ENCODE peak calls at places on chromosomes 2 and 18, in eight cellular contexts. V is GM12891, M is lower leg skin, A is endothelial cell of umbilical vein, X is body of pancreas, P is breast epithelium, H is A549, S is tibial nerve. I is an unnamed sample.

GRCh38 chr2:240140920-240141319 is 462 bp upstream of the OTOS start:
- DNase-seq in M (peak), S (no peak), P (peak), V (no peak), H (no peak), A (no peak), X (no peak), I (no peak)

GRCh38 chr18:45962866-45963265 is 4.3 kb downstream of the EPG5 start:
- DNase-seq in H (no peak), S (no peak), X (no peak), M (no peak), P (no peak), A (no peak), V (no peak), I (peak)

GRCh38 chr18:75801178-75801577 is 373.7 kb upstream of the SMIM21 start:
- DNase-seq in P (no peak), S (no peak), V (no peak), X (no peak), A (no peak), M (no peak), H (no peak), I (no peak)

GRCh38 chr18:7388752-7389151 is 157.9 kb downstream of the LRRC30 start:
- DNase-seq in V (no peak), P (no peak), A (no peak), X (no peak), H (no peak), M (no peak), S (no peak), I (no peak)

GRCh38 chr2:71358931-71359671 is 27.5 kb downstream of the ZNF638 start:
- DNase-seq in H (no peak), V (no peak), M (no peak), X (no peak), S (no peak), A (no peak), P (no peak), I (peak)

GRCh38 chr18:70333757-70334156 is 44.9 kb downstream of the SOCS6 start:
- DNase-seq in S (no peak), V (no peak), H (peak), M (no peak), A (no peak), X (no peak), P (no peak), I (peak)

GRCh38 chr2:236872971-236873370 is 212.7 kb upstream of the COPS8 start:
- DNase-seq in X (no peak), S (no peak), H (no peak), P (no peak), M (peak), V (no peak), A (no peak), I (no peak)

GRCh38 chr2:121128741-121129659 is 156.0 kb downstream of the TFCP2L1 start:
- DNase-seq in S (peak), X (peak), A (peak), V (no peak), H (peak), M (no peak), P (no peak), I (no peak)

GRCh38 chr2:176774768-176775453 is 437.7 kb upstream of the HNRNPA3 start:
- DNase-seq in H (no peak), S (no peak), V (no peak), P (no peak), X (no peak), A (peak), M (no peak), I (no peak)

GRCh38 chr18:27785815-27786537 is 391.0 kb downstream of the CDH2 start:
- DNase-seq in A (no peak), X (no peak), H (no peak), S (no peak), M (no peak), P (no peak), V (no peak), I (no peak)

DNA sequence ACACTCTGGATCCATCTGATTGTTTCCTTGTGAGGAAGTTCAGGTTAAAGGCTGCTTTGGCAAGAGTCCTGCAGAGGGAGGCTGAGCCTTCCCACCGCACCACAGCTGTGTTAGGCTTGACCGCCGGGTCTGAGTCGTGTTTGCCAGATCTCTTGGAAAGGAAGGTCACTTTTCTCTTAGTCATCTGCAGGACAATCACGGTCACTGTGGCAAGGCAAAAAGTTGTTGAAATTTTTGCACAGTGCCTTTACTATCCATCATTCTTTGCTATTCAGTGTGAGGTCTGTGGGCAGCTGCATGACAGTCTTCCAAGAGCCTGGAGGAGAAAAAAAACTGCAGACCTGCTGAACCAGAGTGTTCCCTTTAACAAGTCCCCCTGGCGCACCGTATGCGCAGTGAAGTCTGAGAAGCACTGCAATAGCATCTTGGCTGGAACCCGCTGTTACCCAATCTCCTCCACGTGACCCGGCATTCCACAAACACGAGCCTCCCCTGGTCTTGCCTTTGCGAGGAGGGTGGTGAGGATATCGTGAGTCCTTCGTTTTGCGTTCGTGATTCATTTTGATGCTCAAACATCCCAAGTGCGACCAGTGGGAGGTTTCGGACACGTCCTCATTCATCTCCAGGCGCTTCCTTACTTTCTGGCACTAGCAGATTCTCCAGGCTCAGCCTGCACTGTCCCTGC is 23.0 kb downstream of the BIN1 start:
- DNase-seq in M (peak), P (peak), A (peak), V (no peak), H (no peak), S (peak), X (peak), I (peak)
- TF ChIP-seq POLR2A in M (no peak), P (no peak), A (peak), V (no peak), H (no peak), S (peak), X (no peak), I (no peak)

GRCh38 chr2:15560988-15561573 is at the start of gene NBAS:
- DNase-seq in A (peak), S (peak), M (peak), V (peak), P (peak), H (peak), X (peak), I (peak)
- TF ChIP-seq POLR2A in A (peak), S (peak), M (no peak), V (peak), P (no peak), H (peak), X (no peak), I (peak)

GRCh38 chr2:241355983-241356870 is at the start of gene FARP2:
- DNase-seq in S (peak), P (peak), M (peak), A (peak), X (peak), V (peak), H (peak), I (peak)
- TF ChIP-seq POLR2A in S (peak), P (no peak), M (no peak), A (peak), X (peak), V (peak), H (peak), I (peak)

GRCh38 chr18:12943200-12943599 is 4.6 kb upstream of the SEH1L start:
- DNase-seq in V (no peak), S (no peak), H (no peak), X (no peak), P (no peak), A (no peak), M (no peak), I (no peak)

GRCh38 chr18:12948055-12948804 is 419 bp downstream of the SEH1L start:
- DNase-seq in H (peak), A (peak), X (peak), M (peak), V (peak), P (peak), S (peak), I (peak)

GRCh38 chr18:12947355-12948054 is at the start of gene SEH1L:
- DNase-seq in M (peak), P (peak), S (peak), X (peak), V (peak), A (peak), H (peak), I (peak)

GRCh38 chr18:12944724-12945123 is 3.1 kb upstream of the SEH1L start:
- DNase-seq in S (peak), H (no peak), X (peak), V (no peak), M (no peak), A (no peak), P (peak), I (peak)

GRCh38 chr18:12946549-12947354 is 1.1 kb upstream of the SEH1L start:
- DNase-seq in S (peak), X (no peak), V (peak), H (peak), A (no peak), M (no peak), P (peak), I (peak)
- TF ChIP-seq POLR2A in S (no peak), X (no peak), V (no peak), H (no peak), A (no peak), M (no peak), P (no peak), I (no peak)

I was measured in H54.